ENCODE peak calls at places on chromosome X, in four cellular contexts. T is left ventricle myocardium inferior, C is Caco-2, G is cardiac muscle cell. V is an unnamed sample. For H3K9me3, the result is how much of the 10 kb centered on the place peaks cover.

GRCh38 chrX:23870041-23870440 is 37.7 kb downstream of the APOO start:
- DNase-seq in G (no peak), C (no peak), T (no peak), V (no peak)

GRCh38 chrX:23783569-23784486 is 855 bp downstream of the SAT1 start:
- DNase-seq in C (no peak), T (no peak), G (no peak), V (peak)

GRCh38 chrX:69615323-69615722 is 590 bp upstream of the EDA start:
- DNase-seq in T (no peak), C (no peak), G (no peak), V (no peak)

GRCh38 chrX:129540068-129540653 is at the start of gene OCRL:
- DNase-seq in G (peak), T (peak), C (peak), V (peak)

GRCh38 chrX:35289952-35290351 is 347.4 kb downstream of the FAM47B start:
- DNase-seq in G (no peak), C (no peak), T (no peak), V (no peak)

GRCh38 chrX:113019958-113020357 is 179.3 kb upstream of the AMOT start:
- DNase-seq in G (no peak), C (no peak), T (no peak), V (no peak)

GRCh38 chrX:14673236-14673635 is 143.9 kb downstream of the GLRA2 start:
- DNase-seq in C (no peak), G (no peak), T (no peak), V (no peak)

GRCh38 chrX:123830309-123830708 is 29.5 kb upstream of the XIAP start:
- DNase-seq in C (peak), G (no peak), T (no peak), V (no peak)

GRCh38 chrX:134745636-134746378 is 87.5 kb upstream of the PLAC1 start:
- DNase-seq in G (no peak), C (no peak), T (no peak), V (no peak)

GRCh38 chrX:134749651-134750450 is 91.6 kb upstream of the PLAC1 start:
- DNase-seq in G (no peak), C (peak), T (no peak), V (no peak)

GRCh38 chrX:134746379-134746723 is 88.1 kb upstream of the PLAC1 start:
- DNase-seq in G (no peak), C (no peak), T (no peak), V (no peak)

GRCh38 chrX:134743121-134743520 is 84.8 kb upstream of the PLAC1 start:
- DNase-seq in G (no peak), C (no peak), T (no peak), V (peak)

GRCh38 chrX:134747006-134747405 is 88.7 kb upstream of the PLAC1 start:
- DNase-seq in T (no peak), C (peak), G (no peak), V (no peak)
- H3K9me3 ChIP-seq in T (under half), C (under half), G (under half), V (under half)

GRCh38 chrX:63470506-63470905 is 119.4 kb upstream of the SPIN4 start:
- DNase-seq in G (no peak), C (no peak), T (no peak), V (no peak)
- H3K9me3 ChIP-seq in G (under half), C (under half), T (under half), V (under half)

GRCh38 chrX:47420967-47421366 is 50.6 kb downstream of the ZNF157 start:
- DNase-seq in C (no peak), T (no peak), G (no peak), V (no peak)
- H3K9me3 ChIP-seq in C (under half), T (under half), G (under half), V (under half)

DNA sequence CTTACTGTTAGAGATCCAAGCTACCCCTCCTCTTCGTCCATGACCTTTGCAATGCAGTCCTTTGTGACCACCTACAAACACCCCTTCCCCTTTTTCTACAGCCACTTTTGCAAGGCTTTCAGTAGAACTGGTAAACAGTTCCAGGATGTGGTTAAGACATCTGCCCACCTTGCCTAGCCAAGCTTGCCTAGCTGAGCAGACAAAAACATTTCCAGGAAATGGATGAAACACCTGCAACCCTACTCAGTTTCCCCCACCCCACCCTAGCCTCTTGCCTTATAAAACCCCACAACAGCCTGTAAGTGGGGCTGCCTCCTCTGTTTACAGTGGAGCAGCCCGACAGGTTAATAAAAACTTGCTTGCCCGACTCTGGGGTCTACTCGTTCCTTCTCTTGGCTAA is 133.8 kb downstream of the ZC4H2 start:
- DNase-seq in T (no peak), G (no peak), C (no peak), V (no peak)
- H3K9me3 ChIP-seq in T (under half), G (under half), C (under half), V (under half)

DNA sequence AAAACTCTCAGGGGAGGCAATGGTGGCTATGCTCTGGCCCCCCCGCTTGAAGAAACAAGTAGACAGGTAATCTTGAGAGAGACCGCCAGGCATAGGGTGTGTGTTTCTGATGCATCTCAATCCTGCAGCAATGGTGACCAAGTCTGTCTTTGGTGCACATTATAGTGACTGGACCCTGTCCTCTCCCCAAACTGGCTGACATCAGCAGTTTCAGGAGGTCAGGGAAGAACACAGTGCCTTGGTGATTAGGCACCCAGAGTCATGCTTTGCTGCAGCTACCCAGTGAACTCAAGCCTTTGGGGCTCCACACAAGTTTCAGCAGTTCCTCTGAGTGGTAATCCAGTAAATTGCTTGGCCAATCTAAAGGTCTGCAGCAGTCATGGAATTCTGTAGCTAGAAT is 318.3 kb downstream of the SPIN4 start:
- DNase-seq in T (no peak), C (no peak), G (no peak), V (no peak)
- H3K9me3 ChIP-seq in T (under half), C (under half), G (under half), V (under half)

DNA sequence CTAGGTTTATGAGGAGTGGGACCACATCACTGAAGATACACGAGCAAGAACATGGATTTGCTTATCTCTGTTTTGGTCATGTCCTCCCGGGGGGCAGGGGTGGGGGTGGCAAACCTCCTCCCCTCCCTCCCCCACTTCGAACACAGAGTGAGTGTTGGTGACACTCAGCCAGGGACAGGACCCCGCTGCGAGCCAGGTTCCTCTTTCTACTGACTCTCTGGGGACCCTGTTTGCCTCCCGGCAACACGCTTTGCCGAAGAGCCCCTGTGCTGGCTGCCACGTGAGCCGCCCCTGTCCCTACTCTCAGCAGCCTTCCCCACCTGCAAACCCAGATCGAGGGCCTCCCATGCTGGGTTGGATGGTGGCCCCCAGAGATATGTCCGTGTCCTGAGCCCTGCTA is 34.7 kb downstream of the P2RY8 start:
- DNase-seq in T (no peak), G (no peak), C (no peak), V (no peak)
- H3K9me3 ChIP-seq in T (under half), G (under half), C (under half), V (under half)

DNA sequence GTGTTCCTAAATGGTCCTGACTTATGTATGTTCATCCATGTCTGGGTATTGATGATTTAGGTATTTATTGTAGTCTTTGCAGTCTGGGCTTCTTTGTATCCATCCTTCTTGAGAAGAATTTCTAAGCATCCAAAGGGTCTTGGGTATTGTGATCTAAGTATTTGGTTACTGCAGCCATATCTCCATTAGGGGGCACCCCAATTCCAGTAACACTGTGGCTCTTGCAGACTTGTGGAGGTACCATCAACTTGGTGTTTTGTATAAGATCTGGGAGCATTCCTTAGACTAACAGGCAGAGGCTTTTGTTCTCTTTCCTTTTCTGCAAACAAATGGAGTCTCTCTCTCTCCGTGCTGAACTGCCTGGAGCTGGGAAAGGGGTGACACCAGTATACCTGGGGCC is 113.7 kb upstream of the NEXMIF start:
- DNase-seq in T (no peak), C (peak), G (peak), V (peak)
- H3K9me3 ChIP-seq in T (under half), C (under half), G (under half), V (under half)

GRCh38 chrX:150548684-150549083 is 19.7 kb upstream of the MTM1 start:
- DNase-seq in G (no peak), C (no peak), T (no peak), V (peak)

GRCh38 chrX:150546711-150547153 is 21.7 kb upstream of the MTM1 start:
- DNase-seq in C (no peak), G (no peak), T (no peak), V (peak)

GRCh38 chrX:150547511-150548115 is 20.8 kb upstream of the MTM1 start:
- DNase-seq in T (peak), G (peak), C (peak), V (peak)

GRCh38 chrX:150544835-150545790 is 23.3 kb upstream of the MTM1 start:
- DNase-seq in G (no peak), T (no peak), C (no peak), V (no peak)

GRCh38 chrX:150548251-150548650 is 20.2 kb upstream of the MTM1 start:
- DNase-seq in T (no peak), C (no peak), G (no peak), V (no peak)
- H3K9me3 ChIP-seq in T (under half), C (under half), G (under half), V (under half)

DNA sequence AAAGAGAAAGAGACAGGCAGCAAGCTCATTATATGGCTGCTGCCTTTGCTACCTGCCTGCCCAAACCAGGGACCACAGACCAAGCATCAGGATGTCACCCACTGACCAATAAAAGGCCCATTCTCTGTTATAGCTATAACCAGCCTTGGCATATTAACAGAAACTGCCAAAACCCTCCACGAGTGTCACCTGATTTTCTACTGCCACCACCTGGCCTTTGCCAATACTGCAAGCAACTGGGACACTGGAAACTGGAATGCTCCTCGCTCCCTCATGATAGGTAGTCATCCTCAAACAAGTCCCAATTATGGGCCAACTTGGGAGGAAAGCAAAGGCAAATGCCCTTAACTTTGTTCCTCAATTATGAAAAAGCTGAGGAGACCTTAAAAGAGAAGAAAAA is 76.0 kb downstream of the SPIN4 start:
- DNase-seq in T (no peak), C (peak), G (peak), V (peak)
- H3K9me3 ChIP-seq in T (under half), C (under half), G (under half), V (under half)